ENCODE peak calls at places on chromosomes 6 and 20, in four cellular contexts. T, K, V and J are unnamed samples.

GRCh38 chr20:32560989-32561830 is 23.9 kb downstream of the NOL4L start:
- DNase-seq in T (no peak), K (no peak), V (no peak), J (no peak)

GRCh38 chr6:3232017-3232838 is 4.8 kb upstream of the TUBB2B start:
- DNase-seq in T (no peak), K (no peak), V (no peak), J (no peak)

GRCh38 chr6:113414511-113414910 is 442.6 kb upstream of the MARCKS start:
- DNase-seq in T (no peak), K (peak), V (peak), J (peak)

GRCh38 chr20:48827880-48828733 is at the start of gene PREX1:
- DNase-seq in T (peak), K (peak), V (peak), J (no peak)

GRCh38 chr20:33796263-33796906 is 14.8 kb upstream of the CHMP4B start:
- DNase-seq in T (no peak), K (no peak), V (no peak), J (no peak)

GRCh38 chr20:1901704-1902103 is 6.5 kb downstream of the SIRPA start:
- DNase-seq in T (no peak), K (no peak), V (no peak), J (no peak)

GRCh38 chr6:38214159-38214558 is 394.6 kb downstream of the ZFAND3 start:
- DNase-seq in T (no peak), K (no peak), V (no peak), J (peak)

GRCh38 chr6:33841070-33841469 is 37.3 kb upstream of the MLN start:
- DNase-seq in T (no peak), K (no peak), V (no peak), J (no peak)

GRCh38 chr20:38764563-38765355 is 16.5 kb downstream of the ACTR5 start:
- DNase-seq in T (no peak), K (peak), V (peak), J (peak)

GRCh38 chr6:90548001-90548400 is 38.9 kb downstream of the MAP3K7 start:
- DNase-seq in T (no peak), K (no peak), V (peak), J (no peak)

GRCh38 chr6:113936093-113936934 is 34.6 kb downstream of the HDAC2 start:
- DNase-seq in T (no peak), K (no peak), V (peak), J (peak)

GRCh38 chr6:144581807-144582537 is 296.8 kb downstream of the UTRN start:
- DNase-seq in T (peak), K (no peak), V (peak), J (peak)

GRCh38 chr6:125714431-125715090 is 34.9 kb upstream of the HEY2 start:
- DNase-seq in T (no peak), K (no peak), V (no peak), J (no peak)

GRCh38 chr6:34570066-34570833 is 14.1 kb upstream of the SPDEF start:
- DNase-seq in T (no peak), K (no peak), V (no peak), J (no peak)

GRCh38 chr6:78836610-78837009 is 30.7 kb upstream of the IRAK1BP1 start:
- DNase-seq in T (no peak), K (no peak), V (no peak), J (no peak)

GRCh38 chr20:46070215-46070910 is 19.4 kb downstream of the NCOA5 start:
- DNase-seq in T (no peak), K (no peak), V (peak), J (no peak)

GRCh38 chr20:17873410-17874270 is 95.0 kb downstream of the SNX5 start:
- DNase-seq in T (no peak), K (peak), V (peak), J (peak)

GRCh38 chr20:17646209-17646717 is 35.8 kb downstream of the RRBP1 start:
- DNase-seq in T (no peak), K (no peak), V (no peak), J (no peak)

GRCh38 chr6:76000629-76001028 is 71.8 kb downstream of the IMPG1 start:
- DNase-seq in T (no peak), K (no peak), V (no peak), J (no peak)

GRCh38 chr6:21678990-21679389 is 85.4 kb downstream of the SOX4 start:
- DNase-seq in T (no peak), K (no peak), V (peak), J (no peak)

GRCh38 chr6:36349240-36349639 is 12.6 kb upstream of the BNIP5 start:
- DNase-seq in T (no peak), K (no peak), V (no peak), J (peak)

GRCh38 chr6:39365281-39366074 is 43.0 kb upstream of the KCNK16 start:
- DNase-seq in T (no peak), K (no peak), V (peak), J (peak)

GRCh38 chr6:112877134-112878100 is 530.3 kb downstream of the RFPL4B start:
- DNase-seq in T (no peak), K (no peak), V (peak), J (peak)

GRCh38 chr6:45420909-45421699 is 43.4 kb upstream of the SUPT3H start:
- DNase-seq in T (no peak), K (no peak), V (no peak), J (no peak)

GRCh38 chr20:20657092-20657491 is 55.4 kb downstream of the RALGAPA2 start:
- DNase-seq in T (no peak), K (no peak), V (no peak), J (no peak)

GRCh38 chr20:20658871-20659415 is 53.5 kb downstream of the RALGAPA2 start:
- DNase-seq in T (no peak), K (no peak), V (no peak), J (no peak)

GRCh38 chr20:20658123-20658522 is 54.3 kb downstream of the RALGAPA2 start:
- DNase-seq in T (no peak), K (no peak), V (no peak), J (no peak)

GRCh38 chr20:20649945-20650344 is 62.5 kb downstream of the RALGAPA2 start:
- DNase-seq in T (no peak), K (no peak), V (no peak), J (no peak)

DNA sequence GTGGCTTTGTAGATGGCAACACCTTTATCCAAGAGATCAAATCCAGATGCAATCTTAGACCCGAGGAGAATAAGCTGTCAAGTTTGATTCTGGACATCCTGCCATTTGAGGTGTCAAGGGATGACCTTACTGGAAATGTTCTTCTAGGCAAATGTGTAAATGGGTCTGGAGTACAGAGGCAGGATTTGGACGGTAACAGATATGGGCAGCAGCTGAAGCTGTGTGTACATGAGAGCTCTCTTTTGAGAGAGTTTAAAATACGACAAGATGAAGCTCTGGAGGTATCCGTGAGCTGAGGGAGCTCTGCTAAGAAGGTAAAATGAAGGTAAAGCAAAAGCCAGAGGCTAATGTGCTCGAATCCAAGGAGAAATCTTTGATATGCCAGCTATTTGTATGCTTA is 56.6 kb downstream of the RALGAPA2 start:
- DNase-seq in T (no peak), K (no peak), V (no peak), J (no peak)
- TF ChIP-seq CTCF in T (no peak), K (no peak), V (no peak), J (no peak)

GRCh38 chr20:62123450-62124118 is 1.3 kb downstream of the LSM14B start:
- DNase-seq in T (no peak), K (no peak), V (peak), J (no peak)
- TF ChIP-seq CTCF in T (no peak), K (no peak), V (peak), J (no peak)

DNA sequence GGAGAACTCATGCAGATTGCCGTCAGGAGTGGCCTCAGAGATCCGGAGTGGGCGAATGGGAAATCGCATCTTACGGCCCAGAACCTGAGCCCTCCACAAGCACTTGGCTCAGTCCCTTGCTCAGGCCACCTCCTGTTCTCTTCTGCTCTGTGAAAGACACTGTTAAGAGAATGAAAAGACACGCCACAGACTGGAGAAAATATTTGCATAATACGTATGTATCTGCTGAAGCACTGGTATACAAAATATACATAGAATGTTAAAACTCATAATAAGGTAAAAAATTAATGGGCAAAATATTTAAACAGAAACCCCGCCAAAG is 838 bp upstream of the POM121L2 start:
- DNase-seq in T (no peak), K (no peak), V (no peak), J (no peak)
- TF ChIP-seq CTCF in T (peak), K (no peak), V (no peak), J (no peak)

DNA sequence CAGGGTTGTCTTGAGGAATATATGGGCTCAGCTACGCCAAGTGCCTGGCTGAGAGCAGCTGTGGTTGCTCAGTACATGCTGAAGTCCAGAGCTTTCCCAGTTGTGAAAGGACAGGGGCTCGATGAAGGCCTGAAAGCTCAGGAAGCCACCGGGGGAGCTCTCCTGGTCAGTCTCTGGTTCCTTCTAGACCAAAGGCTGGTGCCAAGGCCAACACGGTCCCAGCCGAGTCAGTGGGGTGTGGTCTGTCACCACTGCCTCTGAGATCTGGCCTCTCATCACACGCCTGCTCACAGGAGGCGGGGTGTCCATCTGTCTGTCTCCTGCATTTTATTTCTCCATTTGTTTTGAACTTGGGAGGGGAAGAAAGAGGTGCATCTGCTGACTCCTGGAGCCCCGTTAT is 4.9 kb upstream of the FAM83C start:
- DNase-seq in T (no peak), K (no peak), V (no peak), J (no peak)
- TF ChIP-seq CTCF in T (no peak), K (no peak), V (no peak), J (no peak)

GRCh38 chr6:217048-217659 is 75.1 kb upstream of the DUSP22 start:
- DNase-seq in T (peak), K (no peak), V (no peak), J (peak)
- TF ChIP-seq CTCF in T (peak), K (peak), V (peak), J (peak)